ENCODE peak calls at places on chromosomes 2 and 18, in four cellular contexts. Q is endodermal cell, G is uterus, I is mucosa of descending colon. H is an unnamed sample.

GRCh38 chr2:164694275-164694695 is 73.0 kb upstream of the GRB14 start:
- DNase-seq in G (no peak), Q (no peak), I (no peak), H (no peak)

GRCh38 chr2:148875387-148876051 is 492 bp downstream of the KIF5C start:
- DNase-seq in G (no peak), I (no peak), Q (peak), H (no peak)

GRCh38 chr2:185456517-185456916 is 282.1 kb upstream of the FSIP2 start:
- DNase-seq in Q (no peak), I (no peak), G (no peak), H (no peak)

GRCh38 chr18:51666717-51667320 is 469.3 kb upstream of the MEX3C start:
- DNase-seq in G (no peak), Q (no peak), I (peak), H (no peak)

GRCh38 chr2:98936133-98936916 is at the start of gene CRACDL:
- DNase-seq in G (no peak), Q (peak), I (peak), H (no peak)

GRCh38 chr18:59469463-59470180 is 110.6 kb upstream of the LMAN1 start:
- DNase-seq in I (no peak), Q (no peak), G (no peak), H (no peak)

GRCh38 chr18:79979843-79980242 is 8.5 kb downstream of the TXNL4A start:
- DNase-seq in Q (no peak), I (no peak), G (no peak), H (no peak)

GRCh38 chr18:45677408-45677807 is 46.6 kb upstream of the SLC14A1 start:
- DNase-seq in G (no peak), Q (no peak), I (no peak), H (no peak)

GRCh38 chr2:195312662-195313061 is 344.4 kb upstream of the SLC39A10 start:
- DNase-seq in Q (no peak), I (no peak), G (no peak), H (no peak)

GRCh38 chr2:10584242-10584753 is 105.5 kb downstream of the NOL10 start:
- DNase-seq in Q (no peak), I (no peak), G (no peak), H (no peak)

GRCh38 chr18:35095983-35096676 is 54.9 kb downstream of the MAPRE2 start:
- DNase-seq in I (no peak), G (no peak), Q (no peak), H (no peak)

GRCh38 chr2:39120771-39121522 is at the start of gene SOS1:
- DNase-seq in I (peak), G (peak), Q (peak), H (peak)

GRCh38 chr18:32530947-32531651 is 60.4 kb upstream of the GAREM1 start:
- DNase-seq in Q (no peak), I (peak), G (no peak), H (no peak)

GRCh38 chr2:60565472-60565871 is 12.0 kb upstream of the BCL11A start:
- DNase-seq in I (peak), Q (no peak), G (no peak), H (no peak)

GRCh38 chr2:54143780-54144179 is 28.4 kb downstream of the ACYP2 start:
- DNase-seq in I (no peak), G (no peak), Q (no peak), H (no peak)

GRCh38 chr2:205701509-205701908 is 19.2 kb downstream of the NRP2 start:
- DNase-seq in G (no peak), I (no peak), Q (no peak), H (no peak)

GRCh38 chr2:218733615-218734021 is 23.0 kb downstream of the TTLL4 start:
- DNase-seq in I (peak), G (no peak), Q (no peak), H (no peak)

GRCh38 chr2:226002438-226002837 is 602.9 kb downstream of the NYAP2 start:
- DNase-seq in Q (no peak), I (no peak), G (peak), H (no peak)

GRCh38 chr2:55672630-55673029 is 21.0 kb downstream of the PNPT1 start:
- DNase-seq in Q (no peak), G (no peak), I (no peak), H (no peak)

GRCh38 chr2:42809131-42809875 is 16.9 kb upstream of the HAAO start:
- DNase-seq in G (peak), Q (peak), I (peak), H (no peak)

GRCh38 chr2:172995323-172996244 is 80.1 kb upstream of the MAP3K20 start:
- DNase-seq in G (peak), Q (no peak), I (peak), H (no peak)

GRCh38 chr2:9594361-9595063 is 36.3 kb downstream of the YWHAQ start:
- DNase-seq in G (peak), Q (no peak), I (no peak), H (no peak)

GRCh38 chr18:27202771-27203170 is 17.7 kb upstream of the CHST9 start:
- DNase-seq in I (no peak), G (no peak), Q (no peak), H (no peak)

GRCh38 chr2:139033300-139033699 is 253.1 kb upstream of the NXPH2 start:
- DNase-seq in G (no peak), I (no peak), Q (no peak), H (no peak)

GRCh38 chr2:226515344-226516055 is 284.1 kb downstream of the IRS1 start:
- DNase-seq in Q (no peak), G (no peak), I (no peak), H (no peak)

GRCh38 chr2:220949476-220949875 is 622.6 kb downstream of the EPHA4 start:
- DNase-seq in Q (no peak), G (no peak), I (no peak), H (no peak)

GRCh38 chr2:144480257-144480656 is 39.7 kb downstream of the ZEB2 start:
- DNase-seq in I (no peak), G (no peak), Q (no peak), H (no peak)

DNA sequence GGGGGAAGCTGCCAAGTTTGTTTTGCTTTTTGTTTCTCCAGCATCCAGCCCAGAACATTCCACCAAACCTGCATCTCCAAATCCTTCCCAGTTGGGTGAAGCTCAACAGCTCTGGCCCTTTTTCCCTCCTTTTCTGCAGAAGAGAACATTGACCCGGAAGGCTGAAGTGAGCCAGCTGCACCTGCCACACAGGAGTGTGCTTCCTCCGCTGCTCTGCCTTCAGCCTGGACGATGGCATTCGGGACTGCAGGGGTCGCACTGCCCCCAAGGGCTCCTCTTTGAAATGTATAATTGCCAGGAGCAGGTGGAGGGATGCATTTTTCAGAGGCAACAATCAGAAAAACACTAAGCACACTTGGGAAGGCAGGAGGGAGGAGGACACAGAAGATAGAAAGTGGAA is 41.8 kb downstream of the ST8SIA5 start:
- DNase-seq in Q (peak), I (no peak), G (no peak), H (no peak)
- TF ChIP-seq CTCF in Q (peak), I (no peak), G (no peak), H (no peak)

GRCh38 chr2:23661276-23662050 is 265.5 kb downstream of the ATAD2B start:
- DNase-seq in G (no peak), I (no peak), Q (no peak), H (no peak)
- TF ChIP-seq CTCF in G (no peak), I (no peak), Q (no peak), H (no peak)

GRCh38 chr18:11850821-11851155 is 425 bp upstream of the CHMP1B start:
- DNase-seq in I (no peak), G (no peak), Q (no peak), H (no peak)

GRCh38 chr18:11849279-11849678 is 1.9 kb upstream of the CHMP1B start:
- DNase-seq in G (no peak), Q (peak), I (no peak), H (no peak)

GRCh38 chr18:11852048-11852341 is 782 bp downstream of the CHMP1B start:
- DNase-seq in G (no peak), Q (no peak), I (no peak), H (no peak)

GRCh38 chr18:11849845-11850747 is 1.1 kb upstream of the CHMP1B start:
- DNase-seq in Q (peak), I (peak), G (peak), H (no peak)

GRCh38 chr18:11851156-11852047 is at the start of gene CHMP1B:
- DNase-seq in G (peak), Q (peak), I (peak), H (peak)
- TF ChIP-seq CTCF in G (no peak), Q (no peak), I (no peak), H (no peak)

GRCh38 chr18:31511098-31511497 is 13.1 kb downstream of the DSG2 start:
- DNase-seq in G (no peak), Q (no peak), I (no peak), H (no peak)
- TF ChIP-seq CTCF in G (no peak), Q (peak), I (no peak), H (peak)

GRCh38 chr2:105297211-105297610 is 32.3 kb downstream of the TGFBRAP1 start:
- DNase-seq in Q (peak), G (no peak), I (no peak), H (no peak)

GRCh38 chr2:105299290-105299689 is 30.2 kb downstream of the TGFBRAP1 start:
- DNase-seq in I (no peak), G (no peak), Q (peak), H (no peak)

GRCh38 chr2:105307146-105307545 is 22.4 kb downstream of the TGFBRAP1 start:
- DNase-seq in G (no peak), Q (no peak), I (no peak), H (no peak)

GRCh38 chr2:105298017-105298416 is 31.5 kb downstream of the TGFBRAP1 start:
- DNase-seq in Q (no peak), I (no peak), G (no peak), H (no peak)

DNA sequence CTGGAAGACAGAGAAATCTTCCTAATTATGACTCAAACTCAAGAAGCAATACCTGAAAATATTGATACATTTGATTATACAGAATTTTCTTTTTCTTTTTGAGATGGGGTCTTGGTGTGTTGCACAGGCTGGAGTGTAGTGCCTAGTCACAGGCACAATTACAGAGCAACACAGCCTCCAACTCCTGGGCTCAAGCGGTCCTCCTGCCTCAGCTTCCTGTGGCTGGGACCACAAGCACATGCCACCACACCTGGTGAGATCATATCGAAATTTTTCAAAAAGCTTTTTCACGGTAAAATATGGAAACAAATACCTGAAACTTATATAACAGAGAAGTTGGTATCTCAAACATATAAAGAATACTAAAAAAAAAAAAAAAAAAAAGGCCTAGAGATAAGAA is 27.9 kb downstream of the TGFBRAP1 start:
- DNase-seq in I (no peak), G (no peak), Q (peak), H (no peak)
- TF ChIP-seq CTCF in I (no peak), G (no peak), Q (no peak), H (no peak)

DNA sequence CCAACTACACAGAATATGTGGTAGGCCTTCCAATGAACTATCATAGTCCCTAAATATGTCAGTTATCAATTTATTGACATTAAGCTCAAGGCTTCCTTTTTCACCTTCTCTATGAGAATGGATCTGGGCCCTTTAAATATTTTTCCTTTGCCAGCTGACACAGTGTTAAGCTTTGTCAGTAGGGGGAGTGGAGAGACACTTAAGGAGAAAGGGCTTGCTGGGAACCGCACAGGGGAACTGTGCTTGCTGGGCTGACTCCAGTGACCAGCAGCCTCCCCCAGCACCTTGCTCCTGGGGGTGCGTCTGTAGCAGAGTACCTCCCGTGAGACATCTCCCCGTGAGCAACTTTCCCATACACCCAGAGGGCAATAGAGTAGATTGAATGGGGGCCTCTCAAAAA is 6.5 kb upstream of the PTPN2 start:
- DNase-seq in I (no peak), G (no peak), Q (no peak), H (no peak)
- TF ChIP-seq CTCF in I (no peak), G (no peak), Q (peak), H (no peak)

GRCh38 chr2:131040661-131041401 is 52.4 kb downstream of the FAM168B start:
- DNase-seq in I (no peak), G (no peak), Q (peak), H (peak)
- TF ChIP-seq CTCF in I (no peak), G (no peak), Q (peak), H (peak)

GRCh38 chr18:54240629-54241107 is 16.2 kb upstream of the MBD2 start:
- DNase-seq in Q (no peak), I (no peak), G (no peak), H (no peak)

GRCh38 chr18:54241483-54241882 is 17.0 kb upstream of the MBD2 start:
- DNase-seq in I (no peak), G (no peak), Q (no peak), H (no peak)

GRCh38 chr18:54235871-54236270 is 11.4 kb upstream of the MBD2 start:
- DNase-seq in Q (no peak), I (no peak), G (no peak), H (no peak)

GRCh38 chr18:54238181-54238936 is 13.9 kb upstream of the MBD2 start:
- DNase-seq in G (no peak), Q (no peak), I (no peak), H (no peak)

DNA sequence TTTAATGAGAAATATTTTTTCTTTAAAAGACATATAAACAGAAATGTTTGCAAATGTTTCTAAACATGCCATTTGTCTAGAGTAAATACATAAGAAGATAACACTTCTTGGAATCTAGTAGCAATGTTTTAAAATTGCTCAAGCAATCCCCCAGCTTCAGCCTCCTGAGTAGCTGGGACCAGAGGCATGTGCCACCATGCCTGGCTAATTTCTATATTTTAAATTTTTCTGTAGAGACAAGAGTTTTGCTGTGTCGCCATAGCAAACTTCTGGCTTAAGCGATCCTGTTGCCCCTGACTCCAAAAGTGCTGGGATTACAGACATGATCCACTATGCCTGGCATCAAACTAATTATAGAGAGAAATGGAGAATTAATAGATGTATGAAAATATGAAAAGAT is 14.6 kb upstream of the MBD2 start:
- DNase-seq in I (no peak), Q (no peak), G (no peak), H (no peak)
- TF ChIP-seq CTCF in I (no peak), Q (no peak), G (no peak), H (no peak)

GRCh38 chr2:155368934-155369333 is 670.4 kb downstream of the KCNJ3 start:
- DNase-seq in Q (no peak), I (no peak), G (no peak), H (no peak)
- TF ChIP-seq CTCF in Q (peak), I (no peak), G (no peak), H (peak)

H was measured in osteocyte.